ENCODE peak calls at places on chromosomes 1 and 21, in seven cellular contexts. One of them, this sample, is unnamed.

GRCh38 chr1:101295212-101295611 is 58.4 kb downstream of the S1PR1 start:
- DNase-seq in heart left ventricle: no peak
- DNase-seq in body of pancreas: no peak
- DNase-seq in pancreas: no peak
- DNase-seq in HCT116: no peak
- DNase-seq in lower lobe of right lung: no peak
- DNase-seq in cardiac muscle cell: no peak
- DNase-seq in this sample: no peak

GRCh38 chr1:197857477-197857876 is 45.0 kb upstream of the C1orf53 start:
- DNase-seq in heart left ventricle: no peak
- DNase-seq in body of pancreas: no peak
- DNase-seq in pancreas: no peak
- DNase-seq in HCT116: no peak
- DNase-seq in lower lobe of right lung: no peak
- DNase-seq in cardiac muscle cell: no peak
- DNase-seq in this sample: no peak

GRCh38 chr1:240171907-240172306 is 80.2 kb downstream of the FMN2 start:
- DNase-seq in heart left ventricle: no peak
- DNase-seq in body of pancreas: no peak
- DNase-seq in pancreas: no peak
- DNase-seq in HCT116: no peak
- DNase-seq in lower lobe of right lung: no peak
- DNase-seq in cardiac muscle cell: no peak
- DNase-seq in this sample: no peak

GRCh38 chr1:113283914-113284313 is 106.4 kb upstream of the MAGI3 start:
- DNase-seq in heart left ventricle: no peak
- DNase-seq in body of pancreas: no peak
- DNase-seq in pancreas: no peak
- DNase-seq in HCT116: no peak
- DNase-seq in lower lobe of right lung: no peak
- DNase-seq in cardiac muscle cell: no peak
- DNase-seq in this sample: peak; percentile 32

GRCh38 chr1:233327938-233328660 is 575 bp downstream of the MAP3K21 start:
- DNase-seq in heart left ventricle: peak; percentile 20
- DNase-seq in body of pancreas: peak; percentile 53
- DNase-seq in pancreas: peak; percentile 81
- DNase-seq in HCT116: no peak
- DNase-seq in lower lobe of right lung: peak; percentile 61
- DNase-seq in cardiac muscle cell: peak; percentile 55
- DNase-seq in this sample: no peak

GRCh38 chr1:161838885-161839284 is 72.8 kb downstream of the ATF6 start:
- DNase-seq in heart left ventricle: no peak
- DNase-seq in body of pancreas: no peak
- DNase-seq in pancreas: no peak
- DNase-seq in HCT116: no peak
- DNase-seq in lower lobe of right lung: no peak
- DNase-seq in cardiac muscle cell: no peak
- DNase-seq in this sample: no peak

GRCh38 chr1:23424171-23424959 is at the start of gene TCEA3:
- DNase-seq in heart left ventricle: peak; percentile 70
- DNase-seq in body of pancreas: peak; percentile 82
- DNase-seq in pancreas: peak; percentile 82
- DNase-seq in HCT116: no peak
- DNase-seq in lower lobe of right lung: peak; percentile 66
- DNase-seq in cardiac muscle cell: peak; percentile 88
- DNase-seq in this sample: no peak

GRCh38 chr1:29500041-29500440 is 263.7 kb downstream of the PTPRU start:
- DNase-seq in heart left ventricle: no peak
- DNase-seq in body of pancreas: no peak
- DNase-seq in pancreas: no peak
- DNase-seq in HCT116: no peak
- DNase-seq in lower lobe of right lung: no peak
- DNase-seq in cardiac muscle cell: no peak
- DNase-seq in this sample: no peak

GRCh38 chr1:53619811-53620619 is 118.9 kb downstream of the GLIS1 start:
- DNase-seq in heart left ventricle: no peak
- DNase-seq in body of pancreas: no peak
- DNase-seq in pancreas: peak; percentile 35
- DNase-seq in HCT116: no peak
- DNase-seq in lower lobe of right lung: no peak
- DNase-seq in cardiac muscle cell: peak; percentile 49
- DNase-seq in this sample: no peak

GRCh38 chr1:93275634-93276295 is 69.9 kb upstream of the DR1 start:
- DNase-seq in heart left ventricle: no peak
- DNase-seq in body of pancreas: no peak
- DNase-seq in pancreas: no peak
- DNase-seq in HCT116: no peak
- DNase-seq in lower lobe of right lung: peak; percentile 53
- DNase-seq in cardiac muscle cell: no peak
- DNase-seq in this sample: peak; percentile 43

GRCh38 chr1:227994632-227995300 is 12.0 kb upstream of the WNT3A start:
- DNase-seq in heart left ventricle: no peak
- DNase-seq in body of pancreas: no peak
- DNase-seq in pancreas: no peak
- DNase-seq in HCT116: no peak
- DNase-seq in lower lobe of right lung: no peak
- DNase-seq in cardiac muscle cell: no peak
- DNase-seq in this sample: no peak

GRCh38 chr1:91569411-91570104 is 68.9 kb downstream of the CDC7 start:
- DNase-seq in heart left ventricle: peak; percentile 82
- DNase-seq in body of pancreas: no peak
- DNase-seq in pancreas: no peak
- DNase-seq in HCT116: peak; percentile 24
- DNase-seq in lower lobe of right lung: peak; percentile 73
- DNase-seq in cardiac muscle cell: peak; percentile 56
- DNase-seq in this sample: peak; percentile 60

GRCh38 chr1:46535063-46535462 is 16.4 kb downstream of the KNCN start:
- DNase-seq in heart left ventricle: no peak
- DNase-seq in body of pancreas: peak; percentile 54
- DNase-seq in pancreas: no peak
- DNase-seq in HCT116: peak; percentile 48
- DNase-seq in lower lobe of right lung: no peak
- DNase-seq in cardiac muscle cell: peak; percentile 51
- DNase-seq in this sample: no peak

GRCh38 chr1:47712596-47713299 is 274.9 kb downstream of the FOXD2 start:
- DNase-seq in heart left ventricle: no peak
- DNase-seq in body of pancreas: no peak
- DNase-seq in pancreas: no peak
- DNase-seq in HCT116: no peak
- DNase-seq in lower lobe of right lung: no peak
- DNase-seq in cardiac muscle cell: no peak
- DNase-seq in this sample: no peak
- H3K27me3 ChIP-seq in heart left ventricle: peaks cover 94% of the 10 kb centered on the region
- H3K27me3 ChIP-seq in body of pancreas: no peaks in the 10 kb centered on the region
- H3K27me3 ChIP-seq in pancreas: peaks cover 31% of the 10 kb centered on the region
- H3K27me3 ChIP-seq in HCT116: peaks cover 49% of the 10 kb centered on the region
- H3K27me3 ChIP-seq in lower lobe of right lung: peaks cover 91% of the 10 kb centered on the region
- H3K27me3 ChIP-seq in cardiac muscle cell: peaks cover 100% of the 10 kb centered on the region
- H3K27me3 ChIP-seq in this sample: peaks cover 77% of the 10 kb centered on the region

DNA sequence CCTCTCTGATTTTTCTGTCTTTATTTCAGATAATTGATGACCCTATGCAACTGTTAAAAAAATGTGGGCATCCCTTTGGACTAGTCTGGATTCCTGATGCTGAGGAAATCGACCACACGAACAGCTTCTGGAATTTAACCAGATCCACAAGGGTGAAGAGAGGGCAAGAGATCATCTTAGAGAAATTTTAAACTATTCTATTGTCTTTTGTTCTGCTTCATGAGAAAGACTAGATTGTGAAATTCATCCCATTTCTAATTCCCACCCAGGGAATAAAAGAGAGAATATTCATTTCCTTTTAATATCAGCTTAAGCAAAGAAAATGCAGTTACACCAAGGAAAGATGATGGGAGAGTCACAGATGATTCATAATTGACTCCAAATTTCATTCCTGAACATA is 71.8 kb downstream of the DUSP10 start:
- DNase-seq in heart left ventricle: no peak
- DNase-seq in body of pancreas: no peak
- DNase-seq in pancreas: no peak
- DNase-seq in HCT116: no peak
- DNase-seq in lower lobe of right lung: no peak
- DNase-seq in cardiac muscle cell: no peak
- DNase-seq in this sample: no peak
- TF ChIP-seq CTCF in heart left ventricle: no peak
- TF ChIP-seq CTCF in body of pancreas: no peak
- TF ChIP-seq CTCF in pancreas: no peak
- TF ChIP-seq CTCF in HCT116: no peak
- TF ChIP-seq CTCF in lower lobe of right lung: no peak
- TF ChIP-seq CTCF in cardiac muscle cell: no peak
- TF ChIP-seq CTCF in this sample: no peak

DNA sequence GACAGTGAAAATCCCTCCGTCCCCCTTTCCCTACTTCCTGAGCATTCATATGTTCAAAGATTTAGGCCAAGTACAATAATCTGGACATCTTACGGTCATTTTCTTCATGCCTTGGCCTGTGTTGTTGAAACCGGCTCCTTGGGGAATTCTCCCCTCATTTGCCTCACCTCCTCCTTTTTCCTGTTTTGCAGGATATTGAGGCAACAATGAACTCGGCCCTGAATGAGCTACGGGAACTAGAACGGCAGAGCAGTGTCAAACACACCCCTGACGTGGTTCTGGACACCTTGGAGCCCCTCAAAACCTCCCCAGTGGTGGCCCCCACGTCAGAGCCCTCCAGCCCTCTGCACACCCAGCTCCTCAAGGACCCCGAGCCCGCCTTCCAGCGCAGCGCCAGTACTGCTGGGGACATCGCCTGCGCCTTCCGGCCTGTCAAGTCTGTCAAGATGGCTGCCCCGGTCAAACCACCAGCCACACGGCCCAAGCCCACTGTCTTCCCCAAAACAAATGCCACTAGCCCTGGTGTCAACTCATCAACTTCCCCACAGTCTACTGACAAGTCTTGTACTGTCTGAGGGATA is 9.3 kb upstream of the IKBKE start:
- DNase-seq in heart left ventricle: peak; percentile 42
- DNase-seq in body of pancreas: no peak
- DNase-seq in pancreas: no peak
- DNase-seq in HCT116: no peak
- DNase-seq in lower lobe of right lung: no peak
- DNase-seq in cardiac muscle cell: no peak
- DNase-seq in this sample: no peak
- H3K36me3 ChIP-seq in heart left ventricle: peaks cover 6% of the 10 kb centered on the region
- H3K36me3 ChIP-seq in body of pancreas: no peaks in the 10 kb centered on the region
- H3K36me3 ChIP-seq in pancreas: no peaks in the 10 kb centered on the region
- H3K36me3 ChIP-seq in HCT116: no peaks in the 10 kb centered on the region
- H3K36me3 ChIP-seq in lower lobe of right lung: peaks cover 26% of the 10 kb centered on the region
- H3K36me3 ChIP-seq in cardiac muscle cell: peaks cover 10% of the 10 kb centered on the region
- H3K36me3 ChIP-seq in this sample: no peaks in the 10 kb centered on the region

DNA sequence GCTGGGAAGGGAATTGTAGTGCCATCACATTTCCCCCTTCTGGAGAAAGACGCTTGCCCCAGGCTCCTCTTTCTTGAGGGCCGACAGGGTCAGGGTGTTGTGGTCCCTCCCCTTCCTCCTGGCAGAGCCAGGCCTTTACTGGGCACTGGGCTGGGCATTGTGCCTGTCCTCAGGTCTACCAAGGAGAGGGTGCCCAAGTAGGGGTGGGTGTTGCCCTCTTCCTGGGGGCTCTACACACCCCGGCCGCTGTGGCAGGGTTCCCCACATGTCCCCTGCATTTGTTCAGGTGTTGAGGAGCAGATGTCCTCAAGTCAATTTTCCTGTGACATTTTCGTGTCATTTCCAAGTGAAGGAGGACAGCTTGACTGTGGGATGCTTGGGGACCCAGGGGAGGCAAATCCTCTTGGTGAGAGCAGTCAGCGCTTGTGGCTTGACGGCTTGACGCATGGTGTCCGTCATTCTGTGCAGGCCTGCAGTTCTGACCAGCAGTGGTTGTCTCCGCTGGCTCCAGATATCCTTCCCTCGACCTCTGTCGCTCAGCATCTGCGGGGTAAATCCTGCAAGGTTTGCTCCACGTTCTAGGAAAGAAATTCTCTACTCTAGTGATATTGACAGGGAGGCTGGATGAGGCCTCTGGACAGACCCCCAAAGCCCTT is 181.9 kb upstream of the VAMP3 start:
- DNase-seq in heart left ventricle: no peak
- DNase-seq in body of pancreas: no peak
- DNase-seq in pancreas: no peak
- DNase-seq in HCT116: no peak
- DNase-seq in lower lobe of right lung: peak; percentile 13
- DNase-seq in cardiac muscle cell: no peak
- DNase-seq in this sample: no peak
- H3K27me3 ChIP-seq in heart left ventricle: no peaks in the 10 kb centered on the region
- H3K27me3 ChIP-seq in body of pancreas: no peaks in the 10 kb centered on the region
- H3K27me3 ChIP-seq in pancreas: no peaks in the 10 kb centered on the region
- H3K27me3 ChIP-seq in HCT116: no peaks in the 10 kb centered on the region
- H3K27me3 ChIP-seq in lower lobe of right lung: no peaks in the 10 kb centered on the region
- H3K27me3 ChIP-seq in cardiac muscle cell: no peaks in the 10 kb centered on the region
- H3K27me3 ChIP-seq in this sample: peaks cover 12% of the 10 kb centered on the region

GRCh38 chr21:25420831-25421230 is 186.4 kb downstream of the MRPL39 start:
- DNase-seq in heart left ventricle: no peak
- DNase-seq in body of pancreas: no peak
- DNase-seq in pancreas: no peak
- DNase-seq in HCT116: no peak
- DNase-seq in lower lobe of right lung: no peak
- DNase-seq in cardiac muscle cell: no peak
- DNase-seq in this sample: no peak

GRCh38 chr21:25422610-25423608 is 184.4 kb downstream of the MRPL39 start:
- DNase-seq in heart left ventricle: no peak
- DNase-seq in body of pancreas: no peak
- DNase-seq in pancreas: no peak
- DNase-seq in HCT116: no peak
- DNase-seq in lower lobe of right lung: no peak
- DNase-seq in cardiac muscle cell: no peak
- DNase-seq in this sample: no peak

GRCh38 chr21:25424674-25425073 is 182.6 kb downstream of the MRPL39 start:
- DNase-seq in heart left ventricle: no peak
- DNase-seq in body of pancreas: no peak
- DNase-seq in pancreas: no peak
- DNase-seq in HCT116: no peak
- DNase-seq in lower lobe of right lung: no peak
- DNase-seq in cardiac muscle cell: no peak
- DNase-seq in this sample: no peak

GRCh38 chr21:25424045-25424444 is 183.2 kb downstream of the MRPL39 start:
- DNase-seq in heart left ventricle: no peak
- DNase-seq in body of pancreas: no peak
- DNase-seq in pancreas: no peak
- DNase-seq in HCT116: no peak
- DNase-seq in lower lobe of right lung: no peak
- DNase-seq in cardiac muscle cell: no peak
- DNase-seq in this sample: no peak

DNA sequence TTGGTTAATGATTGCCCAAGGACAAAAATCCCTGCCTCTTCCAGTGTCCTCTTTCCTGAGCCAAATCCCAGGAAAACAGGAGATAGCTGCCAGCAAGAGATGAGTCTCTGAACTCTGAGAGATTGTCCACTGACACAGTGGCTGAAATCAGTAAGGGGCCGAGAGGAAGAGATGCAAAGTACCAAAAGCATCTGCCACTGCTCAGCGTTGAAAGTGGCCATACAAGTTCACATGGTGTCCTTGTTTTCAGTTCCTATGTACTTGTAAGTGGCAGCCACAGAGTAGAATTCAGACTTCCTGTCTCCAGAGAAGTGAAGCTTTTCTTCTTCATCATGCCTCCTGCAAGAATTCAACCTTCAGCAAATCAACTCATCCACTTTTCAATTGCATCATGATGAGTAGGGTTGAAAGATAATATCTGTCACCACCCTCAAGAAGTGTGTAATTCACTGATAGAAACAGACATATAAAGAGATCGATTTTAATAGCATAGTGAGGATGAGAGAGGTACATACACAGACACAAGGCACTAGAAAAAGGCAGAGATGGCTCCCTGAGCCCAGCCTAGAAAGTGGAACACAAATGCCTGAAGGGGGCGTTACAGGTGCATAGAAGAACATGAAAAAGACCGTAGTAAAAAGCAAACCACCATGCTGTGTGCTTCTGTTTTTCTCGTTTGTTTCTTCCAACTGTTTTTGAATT is 185.8 kb downstream of the MRPL39 start:
- DNase-seq in heart left ventricle: no peak
- DNase-seq in body of pancreas: no peak
- DNase-seq in pancreas: no peak
- DNase-seq in HCT116: no peak
- DNase-seq in lower lobe of right lung: no peak
- DNase-seq in cardiac muscle cell: peak; percentile 67
- DNase-seq in this sample: peak; percentile 9
- TF ChIP-seq CTCF in heart left ventricle: peak; percentile 59
- TF ChIP-seq CTCF in body of pancreas: peak; percentile 19
- TF ChIP-seq CTCF in pancreas: no peak
- TF ChIP-seq CTCF in HCT116: peak; percentile 13
- TF ChIP-seq CTCF in lower lobe of right lung: peak; percentile 55
- TF ChIP-seq CTCF in cardiac muscle cell: peak; percentile 43
- TF ChIP-seq CTCF in this sample: peak; percentile 56